ENCODE peak calls at places on chromosomes 3 and 15, in seven cellular contexts. R, X, F, L, B, U and J are unnamed samples.

GRCh38 chr3:41711656-41712055 is 250.2 kb downstream of the ULK4 start:
- DNase-seq in L (no peak), U (no peak), R (no peak), X (no peak), B (peak; percentile 62), F (no peak), J (peak; percentile 85)

GRCh38 chr3:69428657-69429255 is 42.9 kb upstream of the FRMD4B start:
- DNase-seq in L (no peak), R (no peak), U (no peak), X (no peak), F (no peak), B (no peak), J (peak; percentile 12)

GRCh38 chr3:42745291-42745745 is 27.7 kb downstream of the CCDC13 start:
- DNase-seq in X (no peak), L (no peak), F (no peak), U (no peak), R (no peak), B (no peak), J (no peak)

GRCh38 chr3:133494469-133494868 is 79.0 kb upstream of the CDV3 start:
- DNase-seq in B (peak; percentile 15), L (no peak), X (no peak), U (no peak), F (peak; percentile 57), R (no peak), J (peak; percentile 60)

GRCh38 chr15:64739216-64739976 is 36.0 kb downstream of the RBPMS2 start:
- DNase-seq in B (no peak), F (no peak), L (no peak), X (no peak), U (no peak), R (no peak), J (no peak)

GRCh38 chr15:43939070-43939469 is 112.3 kb downstream of the WDR76 start:
- DNase-seq in L (no peak), U (peak; percentile 47), F (no peak), B (peak; percentile 42), R (no peak), X (no peak), J (peak; percentile 50)

GRCh38 chr3:9791790-9792404 is 376 bp downstream of the TADA3 start:
- DNase-seq in U (no peak), X (no peak), R (no peak), B (no peak), L (no peak), F (no peak), J (no peak)

GRCh38 chr15:69719527-69719926 is 266.9 kb downstream of the RPLP1 start:
- DNase-seq in R (peak; percentile 94), X (no peak), U (no peak), F (no peak), B (no peak), L (peak; percentile 56), J (no peak)

GRCh38 chr3:106379251-106379750 is 510.5 kb upstream of the CBLB start:
- DNase-seq in L (no peak), X (no peak), U (no peak), F (no peak), B (no peak), R (no peak), J (no peak)

GRCh38 chr3:170033489-170033888 is 4.3 kb upstream of the GPR160 start:
- DNase-seq in R (no peak), F (no peak), U (no peak), X (no peak), B (no peak), L (peak; percentile 50), J (no peak)

GRCh38 chr3:139113766-139114165 is 69.1 kb upstream of the PRR23C start:
- DNase-seq in R (no peak), X (no peak), U (no peak), F (no peak), L (no peak), B (no peak), J (no peak)

GRCh38 chr3:123739146-123739545 is 145.0 kb downstream of the MYLK start:
- DNase-seq in X (no peak), B (peak; percentile 20), L (no peak), R (no peak), U (no peak), F (no peak), J (no peak)

GRCh38 chr3:170614214-170614966 is 28.5 kb upstream of the SLC7A14 start:
- DNase-seq in L (no peak), F (peak; percentile 18), R (no peak), U (no peak), B (peak; percentile 90), X (peak; percentile 10), J (peak; percentile 83)

GRCh38 chr15:76098685-76099084 is 38.9 kb downstream of the TMEM266 start:
- DNase-seq in R (no peak), X (no peak), L (no peak), U (no peak), F (no peak), B (no peak), J (no peak)

GRCh38 chr15:69730281-69731235 is 277.9 kb downstream of the RPLP1 start:
- DNase-seq in L (no peak), X (no peak), R (no peak), U (no peak), B (no peak), F (no peak), J (peak; percentile 21)

GRCh38 chr3:170154569-170155143 is 26.9 kb downstream of the PHC3 start:
- DNase-seq in L (no peak), R (no peak), B (no peak), F (no peak), X (no peak), U (peak; percentile 72), J (no peak)

GRCh38 chr3:186024210-186024609 is 84.7 kb downstream of the ETV5 start:
- DNase-seq in U (no peak), F (no peak), B (peak; percentile 84), R (no peak), L (no peak), X (no peak), J (peak; percentile 23)

GRCh38 chr3:186825294-186825821 is 17.2 kb upstream of the ADIPOQ start:
- DNase-seq in L (no peak), U (no peak), X (no peak), F (no peak), B (peak; percentile 69), R (no peak), J (peak; percentile 85)

GRCh38 chr3:99240700-99241099 is 339.2 kb upstream of the DCBLD2 start:
- DNase-seq in U (no peak), R (no peak), X (no peak), L (no peak), F (no peak), B (no peak), J (no peak)

GRCh38 chr15:77225641-77226040 is 154.7 kb upstream of the TSPAN3 start:
- DNase-seq in U (no peak), F (no peak), R (no peak), L (no peak), B (no peak), X (no peak), J (peak; percentile 36)

GRCh38 chr3:5274116-5274515 is 86.6 kb downstream of the EDEM1 start:
- DNase-seq in B (no peak), L (no peak), F (no peak), R (no peak), U (no peak), X (no peak), J (no peak)

GRCh38 chr3:152403632-152404066 is 134.9 kb downstream of the MBNL1 start:
- DNase-seq in U (no peak), L (no peak), F (no peak), B (no peak), R (no peak), X (peak; percentile 72), J (peak; percentile 61)

GRCh38 chr3:105611304-105612192 is 244.8 kb downstream of the ALCAM start:
- DNase-seq in U (no peak), X (no peak), B (peak; percentile 6), L (no peak), R (no peak), F (no peak), J (no peak)

GRCh38 chr15:101559938-101560337 is 70.4 kb upstream of the PCSK6 start:
- DNase-seq in U (no peak), X (no peak), R (no peak), B (no peak), L (no peak), F (no peak), J (no peak)

GRCh38 chr3:54094926-54095325 is 27.4 kb upstream of the CACNA2D3 start:
- DNase-seq in L (no peak), F (no peak), R (no peak), B (no peak), X (no peak), U (no peak), J (no peak)

GRCh38 chr3:7421065-7421464 is 560.1 kb downstream of the GRM7 start:
- DNase-seq in X (no peak), F (no peak), L (no peak), R (no peak), B (no peak), U (no peak), J (no peak)

GRCh38 chr3:186287723-186288122 is 74.3 kb downstream of the DGKG start:
- DNase-seq in B (peak; percentile 92), R (no peak), L (no peak), X (no peak), U (no peak), F (no peak), J (peak; percentile 93)

GRCh38 chr3:72818915-72819314 is 29.3 kb downstream of the SHQ1 start:
- DNase-seq in F (no peak), X (peak; percentile 24), B (peak; percentile 93), U (no peak), L (no peak), R (no peak), J (peak; percentile 88)

GRCh38 chr15:78311292-78311691 is 11.9 kb upstream of the SKIC8 start:
- DNase-seq in L (no peak), F (no peak), X (no peak), U (no peak), R (no peak), B (no peak), J (no peak)